ENCODE peak calls at places on chromosomes 1 and 21, in six cellular contexts. E is HFFc6, L is A549, Y is RWPE1, T is GM10248, G is HFF-Myc. M is an unnamed sample.

GRCh38 chr1:224430511-224431113 is 4.0 kb downstream of the WDR26 start:
- DNase-seq in G (no peak), T (peak), L (peak), E (peak), Y (peak), M (peak)

GRCh38 chr21:39637197-39637970 is 24.6 kb downstream of the B3GALT5 start:
- DNase-seq in Y (no peak), E (no peak), G (no peak), T (no peak), L (no peak), M (no peak)

GRCh38 chr21:35189077-35189863 is 140.2 kb upstream of the RUNX1 start:
- DNase-seq in E (peak), T (peak), L (no peak), G (peak), Y (no peak), M (no peak)

GRCh38 chr1:219269171-219269570 is 95.5 kb downstream of the LYPLAL1 start:
- DNase-seq in T (no peak), L (no peak), Y (no peak), E (no peak), G (no peak), M (no peak)

GRCh38 chr1:72431810-72432209 is 149.5 kb upstream of the NEGR1 start:
- DNase-seq in L (no peak), E (no peak), Y (no peak), G (no peak), T (no peak), M (no peak)

GRCh38 chr1:37472994-37473393 is 1.4 kb upstream of the ZC3H12A start:
- DNase-seq in L (no peak), E (no peak), Y (no peak), T (no peak), G (no peak), M (no peak)

GRCh38 chr1:10900265-10900651 is 103.8 kb upstream of the CASZ1 start:
- DNase-seq in T (no peak), Y (peak), G (no peak), E (no peak), L (no peak), M (no peak)

GRCh38 chr1:31739281-31739853 is 24.8 kb downstream of the ADGRB2 start:
- DNase-seq in L (no peak), E (no peak), Y (peak), T (no peak), G (no peak), M (peak)

GRCh38 chr21:45386336-45386727 is 18.6 kb upstream of the COL18A1 start:
- DNase-seq in E (no peak), Y (no peak), L (no peak), T (no peak), G (no peak), M (peak)

GRCh38 chr1:43786975-43787374 is 79.6 kb downstream of the ST3GAL3 start:
- DNase-seq in E (no peak), L (no peak), Y (no peak), T (no peak), G (peak), M (no peak)

GRCh38 chr1:222994506-222995229 is 148.4 kb downstream of the TLR5 start:
- DNase-seq in E (peak), L (no peak), Y (peak), T (no peak), G (peak), M (no peak)

GRCh38 chr1:14090531-14090930 is 390.5 kb downstream of the PRDM2 start:
- DNase-seq in L (no peak), G (no peak), T (no peak), Y (no peak), E (no peak), M (no peak)

GRCh38 chr1:224245188-224245587 is 62.1 kb downstream of the DEGS1 start:
- DNase-seq in L (no peak), Y (no peak), T (peak), G (peak), E (no peak), M (no peak)

GRCh38 chr1:29664711-29665110 is 428.4 kb downstream of the PTPRU start:
- DNase-seq in T (no peak), L (no peak), G (no peak), Y (no peak), E (no peak), M (no peak)

GRCh38 chr1:37294514-37294913 is 179.9 kb upstream of the ZC3H12A start:
- DNase-seq in T (no peak), E (no peak), L (no peak), Y (no peak), G (no peak), M (no peak)

GRCh38 chr1:231338270-231339128 is at the start of gene SPRTN:
- DNase-seq in E (no peak), Y (no peak), T (peak), L (peak), G (no peak), M (no peak)

GRCh38 chr1:206885341-206886060 is 11.7 kb upstream of the IL24 start:
- DNase-seq in Y (peak), G (no peak), L (no peak), T (no peak), E (no peak), M (no peak)

GRCh38 chr1:12650001-12650421 is 6.1 kb downstream of the AADACL4 start:
- DNase-seq in E (peak), L (no peak), T (no peak), Y (no peak), G (peak), M (no peak)

GRCh38 chr1:232218955-232219865 is 410.7 kb downstream of the SIPA1L2 start:
- DNase-seq in Y (no peak), G (no peak), E (no peak), L (no peak), T (no peak), M (no peak)

DNA sequence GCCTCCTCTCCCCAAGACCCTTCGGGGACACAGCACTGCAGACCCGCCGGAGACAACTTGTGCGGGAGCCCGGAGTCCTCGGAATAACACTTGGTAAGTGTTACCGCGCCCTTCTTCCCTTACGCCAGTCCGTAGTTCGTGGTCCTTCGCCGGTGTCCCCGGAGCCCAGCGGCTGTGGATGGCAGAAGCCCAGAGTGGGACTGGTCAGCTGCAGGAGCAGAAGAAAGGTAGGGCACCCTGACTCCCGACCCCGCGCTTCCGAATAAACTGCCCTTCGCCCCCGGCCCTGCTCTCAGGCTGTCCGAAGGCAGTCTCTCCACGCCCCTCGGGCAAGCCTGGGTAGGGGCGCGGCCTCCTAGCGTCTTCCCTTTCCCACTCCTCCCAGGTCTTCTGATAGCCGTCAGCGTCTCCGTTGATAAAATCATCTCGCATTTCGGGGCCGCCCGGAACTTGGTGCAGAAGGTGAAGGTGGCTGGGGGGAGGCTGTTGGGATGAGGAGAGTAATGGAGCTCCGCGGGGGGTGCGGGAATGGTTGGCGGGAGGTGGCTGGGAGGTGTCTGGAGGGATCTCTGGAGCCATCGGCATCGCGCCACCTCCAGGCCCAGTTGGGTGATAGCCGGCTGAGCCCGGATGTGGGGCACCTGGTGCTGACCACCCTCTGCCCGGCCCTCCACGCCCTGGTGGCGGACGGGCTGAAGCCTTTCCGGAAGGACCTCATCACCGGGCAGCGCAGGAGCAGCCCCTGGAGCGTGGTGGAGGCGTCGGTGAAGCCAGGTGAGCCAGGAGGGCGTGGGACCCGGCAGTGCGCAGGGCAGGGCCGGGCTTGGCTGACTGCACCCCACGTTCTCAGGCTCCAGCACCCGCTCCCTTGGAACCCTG is 4.3 kb downstream of the RUSC1 start:
- DNase-seq in E (peak), Y (peak), G (no peak), L (peak), T (peak), M (peak)
- TF ChIP-seq CTCF in E (peak), Y (peak), G (peak), L (peak), T (no peak), M (peak)

DNA sequence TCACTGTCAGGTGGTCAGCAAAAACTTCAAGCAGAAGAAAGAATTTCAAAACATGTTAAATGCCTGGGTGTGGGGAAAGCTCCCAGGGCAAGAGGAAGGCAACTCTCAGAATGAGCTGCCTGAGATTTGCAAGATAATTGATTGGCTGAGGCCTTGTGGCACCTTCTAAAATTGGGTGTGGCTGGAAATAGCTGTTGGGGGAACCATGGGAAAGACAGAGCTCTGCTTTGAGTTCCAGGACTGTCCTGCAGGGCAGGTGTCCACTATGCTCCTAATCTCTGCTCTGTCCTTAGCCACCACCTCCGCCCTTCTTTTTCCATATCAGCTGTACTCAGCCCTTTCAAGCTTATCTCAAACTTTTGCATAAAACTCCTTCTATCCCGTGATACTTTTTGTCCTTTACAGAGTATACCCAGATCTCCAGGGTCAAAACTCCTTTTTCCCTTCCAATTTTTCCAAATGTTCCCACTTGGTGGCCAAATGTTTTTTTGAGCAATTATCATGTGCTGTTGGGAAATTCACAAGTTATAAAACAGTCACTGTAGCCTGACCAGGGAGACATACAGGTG is 23.8 kb upstream of the PPP2R5A start:
- DNase-seq in L (no peak), Y (no peak), E (no peak), G (no peak), T (no peak), M (peak)
- TF ChIP-seq CTCF in L (no peak), Y (no peak), E (peak), G (no peak), T (no peak), M (no peak)

GRCh38 chr1:196305216-196305615 is 303.0 kb downstream of the KCNT2 start:
- DNase-seq in G (no peak), L (no peak), Y (no peak), T (no peak), E (no peak), M (no peak)

GRCh38 chr1:196312739-196313138 is 295.5 kb downstream of the KCNT2 start:
- DNase-seq in Y (no peak), E (no peak), T (no peak), G (no peak), L (no peak), M (no peak)

GRCh38 chr1:196306421-196306820 is 301.8 kb downstream of the KCNT2 start:
- DNase-seq in L (no peak), E (no peak), T (no peak), Y (no peak), G (no peak), M (no peak)

GRCh38 chr1:196308171-196308570 is 300.1 kb downstream of the KCNT2 start:
- DNase-seq in G (no peak), T (no peak), L (no peak), Y (no peak), E (no peak), M (no peak)

GRCh38 chr1:196309386-196309785 is 298.9 kb downstream of the KCNT2 start:
- DNase-seq in G (peak), Y (peak), T (no peak), E (peak), L (no peak), M (no peak)
- TF ChIP-seq CTCF in G (no peak), Y (peak), T (peak), E (peak), L (peak), M (no peak)

DNA sequence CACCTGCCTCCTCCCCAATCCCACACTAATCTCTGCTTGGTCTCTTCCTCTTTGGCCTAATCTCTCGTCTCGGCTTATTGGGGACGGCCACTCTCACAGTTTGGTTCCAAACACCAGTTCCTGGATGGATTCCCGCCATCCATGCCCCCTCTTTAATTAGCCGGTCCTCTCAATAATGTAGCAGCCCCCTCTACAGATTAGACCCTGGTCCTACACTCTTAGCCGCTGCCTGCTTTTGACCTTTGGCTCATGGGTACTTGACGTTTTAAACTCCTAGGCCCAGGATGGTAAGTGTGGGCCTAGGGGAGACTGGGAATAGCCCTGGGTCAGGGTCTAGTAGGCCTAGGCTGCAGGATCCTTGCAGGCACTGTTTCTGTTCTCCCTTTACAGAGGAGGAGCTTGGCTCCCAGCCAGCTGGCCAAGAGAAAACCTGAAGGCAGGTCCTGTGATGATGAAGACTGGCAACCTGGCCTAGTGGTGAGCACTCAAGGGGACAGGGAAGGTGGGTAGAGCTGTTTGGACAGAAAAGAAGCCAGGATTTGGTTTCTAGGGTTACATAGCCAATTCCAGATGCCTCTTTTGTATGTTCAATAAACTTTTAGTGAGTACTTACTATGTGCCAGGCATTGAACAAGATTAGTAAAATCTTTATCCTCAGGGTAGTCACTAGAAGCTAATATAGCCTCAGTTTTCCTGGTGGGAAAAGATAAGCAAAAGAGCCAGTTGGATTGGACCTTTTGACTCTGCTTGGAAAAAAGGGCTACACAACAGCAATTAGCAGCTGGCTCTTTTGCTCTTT is 758 bp downstream of the RAD54L start:
- DNase-seq in L (peak), E (no peak), G (no peak), Y (peak), T (peak), M (peak)
- TF ChIP-seq CTCF in L (no peak), E (peak), G (peak), Y (peak), T (no peak), M (peak)

DNA sequence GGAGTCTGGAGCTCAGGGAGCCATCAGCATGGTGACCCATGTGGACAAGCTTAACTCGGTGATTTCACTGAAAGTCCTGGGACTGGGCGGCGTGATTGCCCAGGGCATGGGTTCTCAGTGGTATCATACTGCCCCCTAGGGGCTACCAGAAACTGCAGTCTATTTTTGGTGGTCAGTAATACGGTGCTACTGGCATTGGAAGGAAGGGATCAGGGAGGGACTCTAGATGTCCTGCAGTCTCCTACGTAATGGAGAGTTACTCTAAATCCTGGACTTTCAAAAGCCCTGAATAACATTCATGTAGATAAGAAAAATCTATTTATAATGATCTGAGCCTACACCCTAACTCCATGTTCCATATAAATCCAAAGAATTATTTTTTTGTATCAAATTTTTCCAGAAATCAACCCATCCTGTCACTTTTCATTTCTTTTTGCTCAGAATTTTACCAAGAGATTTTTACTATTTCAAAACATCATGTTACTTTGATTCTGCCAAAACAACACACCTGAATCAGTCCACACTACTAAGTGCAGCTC is 37.3 kb downstream of the PABPC4 start:
- DNase-seq in L (peak), G (peak), E (peak), Y (peak), T (peak), M (peak)
- TF ChIP-seq CTCF in L (peak), G (peak), E (peak), Y (peak), T (peak), M (peak)

GRCh38 chr1:93734999-93735398 is 53.4 kb upstream of the BCAR3 start:
- DNase-seq in G (no peak), L (no peak), Y (no peak), T (no peak), E (no peak), M (peak)
- TF ChIP-seq CTCF in G (peak), L (no peak), Y (no peak), T (peak), E (peak), M (no peak)

DNA sequence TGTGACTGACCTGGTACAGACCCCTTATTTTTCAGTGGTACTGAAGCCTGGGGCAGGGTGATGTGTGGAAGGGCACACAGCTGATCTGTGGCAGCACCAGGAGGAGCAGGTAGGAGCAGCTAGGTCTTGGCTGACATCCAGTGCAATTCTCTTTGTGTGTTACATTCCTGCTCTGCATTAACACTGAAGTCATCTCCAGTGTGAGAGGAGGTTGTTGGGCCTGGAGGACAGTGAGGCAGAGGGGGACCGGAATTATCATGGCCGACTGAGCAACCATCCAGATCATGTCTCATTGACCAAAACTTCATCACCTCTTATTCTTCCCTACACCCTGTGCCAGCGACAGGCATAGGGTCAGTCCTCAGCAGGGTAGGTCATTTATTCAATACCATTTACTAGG is 1.5 kb downstream of the SLAMF8 start:
- DNase-seq in Y (no peak), G (no peak), T (no peak), E (no peak), L (no peak), M (no peak)
- TF ChIP-seq CTCF in Y (no peak), G (no peak), T (no peak), E (no peak), L (no peak), M (no peak)

GRCh38 chr1:41313661-41314131 is 47.5 kb upstream of the FOXO6 start:
- DNase-seq in L (no peak), T (peak), Y (no peak), G (no peak), E (no peak), M (no peak)
- TF ChIP-seq CTCF in L (peak), T (peak), Y (peak), G (peak), E (peak), M (peak)

GRCh38 chr1:116203192-116203723 is 92.1 kb downstream of the MAB21L3 start:
- DNase-seq in G (no peak), L (no peak), Y (no peak), T (no peak), E (no peak), M (no peak)
- TF ChIP-seq CTCF in G (peak), L (no peak), Y (peak), T (no peak), E (peak), M (no peak)

DNA sequence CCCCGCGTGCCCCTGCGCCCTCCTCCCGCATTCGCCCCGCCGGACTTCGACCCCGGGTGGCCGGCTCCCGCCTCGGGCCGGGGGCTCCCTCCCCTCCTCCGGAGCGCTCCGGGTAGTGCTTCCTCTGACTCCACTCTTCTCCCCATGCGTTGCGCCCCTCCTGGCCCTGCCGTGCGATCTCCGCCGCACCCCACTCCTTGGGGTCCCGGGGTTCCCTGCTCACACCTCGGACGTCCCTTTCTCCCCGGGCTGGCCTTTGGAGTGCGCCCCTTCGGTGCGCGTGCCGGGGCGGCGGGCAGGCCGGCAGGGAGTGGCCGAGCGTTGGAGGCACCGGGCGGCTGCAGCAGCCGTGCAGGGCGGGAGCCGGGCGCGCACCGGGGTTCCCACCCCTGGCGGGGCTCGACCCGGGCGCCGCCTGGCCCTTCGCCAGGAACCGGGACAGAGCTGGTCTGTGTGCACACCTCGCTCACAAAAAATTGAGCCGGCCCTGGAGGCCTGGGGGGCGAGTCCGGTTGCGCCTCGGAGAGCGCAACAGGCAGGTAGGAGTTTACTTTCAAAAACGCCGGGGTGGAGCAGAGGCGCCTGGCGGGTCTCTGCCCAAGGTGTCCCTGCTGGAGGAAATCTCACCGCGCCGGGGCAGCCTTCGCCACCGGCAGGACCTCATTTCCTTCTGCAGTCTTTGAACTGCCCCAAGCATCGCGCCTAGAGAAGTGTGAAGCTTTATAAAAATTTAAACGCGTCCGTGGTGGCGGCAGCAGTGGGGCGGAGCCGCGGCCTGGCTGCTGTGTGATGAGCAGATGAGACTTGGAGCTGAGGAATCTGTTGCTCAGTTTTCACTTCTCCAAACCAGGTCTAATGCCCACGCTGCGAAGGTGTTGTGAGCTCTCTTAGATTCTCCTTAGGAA is 650 bp downstream of the VANGL1 start:
- DNase-seq in E (peak), T (peak), G (no peak), L (peak), Y (peak), M (peak)
- TF ChIP-seq CTCF in E (peak), T (peak), G (no peak), L (peak), Y (no peak), M (no peak)

M was measured in Calu3.